ENCODE peak calls at places on chromosomes 12 and 14, in five cellular contexts. Q is fibroblast of mammary gland, P is type B pancreatic cell, H is head of caudate nucleus, N is AG08395. V is an unnamed sample.

GRCh38 chr14:103067231-103067954 is 10.0 kb upstream of the CDC42BPB start:
- DNase-seq in Q (peak), P (no peak), H (no peak), N (peak), V (no peak)

GRCh38 chr12:66066071-66066928 is 64.2 kb downstream of the LLPH start:
- DNase-seq in Q (peak), P (no peak), H (no peak), N (no peak), V (no peak)

GRCh38 chr14:27050195-27050594 is 452.4 kb upstream of the NOVA1 start:
- DNase-seq in Q (no peak), P (no peak), H (no peak), N (no peak), V (no peak)

GRCh38 chr14:50964683-50965390 is 20.6 kb upstream of the PYGL start:
- DNase-seq in Q (peak), P (no peak), H (no peak), N (peak), V (no peak)

GRCh38 chr12:106046301-106046846 is 92.4 kb downstream of the NUAK1 start:
- DNase-seq in Q (no peak), P (no peak), H (no peak), N (no peak), V (no peak)

GRCh38 chr12:102441077-102441596 is 39.2 kb downstream of the IGF1 start:
- DNase-seq in Q (no peak), P (no peak), H (no peak), N (no peak), V (no peak)

GRCh38 chr14:23883684-23884540 is 69.7 kb upstream of the DHRS4 start:
- DNase-seq in Q (no peak), P (no peak), H (no peak), N (no peak), V (no peak)

GRCh38 chr14:37051153-37051552 is 121.3 kb downstream of the SLC25A21 start:
- DNase-seq in Q (peak), P (no peak), H (no peak), N (no peak), V (no peak)

GRCh38 chr12:65728913-65729793 is 95.1 kb upstream of the HMGA2 start:
- DNase-seq in Q (no peak), P (peak), H (no peak), N (peak), V (peak)

GRCh38 chr14:105247026-105247425 is 1.3 kb upstream of the BTBD6 start:
- DNase-seq in Q (no peak), P (no peak), H (no peak), N (no peak), V (no peak)

GRCh38 chr12:121799175-121799841 is 4.5 kb upstream of the SETD1B start:
- DNase-seq in Q (peak), P (no peak), H (peak), N (peak), V (no peak)

GRCh38 chr12:47741340-47741703 is 16.0 kb upstream of the ENDOU start:
- DNase-seq in Q (no peak), P (no peak), H (peak), N (no peak), V (no peak)

GRCh38 chr14:80003138-80003537 is 208.2 kb downstream of the DIO2 start:
- DNase-seq in Q (peak), P (no peak), H (no peak), N (no peak), V (no peak)

GRCh38 chr14:55220230-55220629 is 28.8 kb upstream of the DLGAP5 start:
- DNase-seq in Q (peak), P (no peak), H (no peak), N (no peak), V (no peak)

GRCh38 chr14:104800600-104801283 is at the start of gene ZBTB42:
- DNase-seq in Q (no peak), P (no peak), H (no peak), N (peak), V (peak)

GRCh38 chr14:51566831-51567582 is 84.7 kb upstream of the FRMD6 start:
- DNase-seq in Q (no peak), P (no peak), H (no peak), N (no peak), V (no peak)

GRCh38 chr12:118356809-118357326 is 15.8 kb downstream of the TAOK3 start:
- DNase-seq in Q (peak), P (no peak), H (no peak), N (peak), V (no peak)

GRCh38 chr12:93226356-93226755 is 151.4 kb upstream of the NUDT4 start:
- DNase-seq in Q (peak), P (no peak), H (no peak), N (no peak), V (no peak)

GRCh38 chr14:56100556-56100955 is 17.7 kb upstream of the PELI2 start:
- DNase-seq in Q (no peak), P (no peak), H (no peak), N (no peak), V (no peak)

GRCh38 chr14:81406863-81407262 is 6.7 kb upstream of the STON2 start:
- DNase-seq in Q (peak), P (no peak), H (no peak), N (peak), V (no peak)

GRCh38 chr14:105845725-105846309 is 319.4 kb downstream of the TMEM121 start:
- DNase-seq in Q (no peak), P (no peak), H (no peak), N (no peak), V (no peak)

GRCh38 chr12:5227722-5228274 is 184.1 kb downstream of the KCNA5 start:
- DNase-seq in Q (no peak), P (no peak), H (no peak), N (no peak), V (no peak)

GRCh38 chr14:73223049-73223448 is 14.3 kb upstream of the PAPLN start:
- DNase-seq in Q (peak), P (no peak), H (no peak), N (no peak), V (no peak)

GRCh38 chr12:561116-561705 is 101.5 kb downstream of the B4GALNT3 start:
- DNase-seq in Q (no peak), P (no peak), H (no peak), N (no peak), V (no peak)

GRCh38 chr14:43640718-43641267 is 866.3 kb downstream of the FSCB start:
- DNase-seq in Q (no peak), P (no peak), H (no peak), N (no peak), V (no peak)

GRCh38 chr14:38042356-38042755 is 165.3 kb upstream of the SSTR1 start:
- DNase-seq in Q (peak), P (no peak), H (no peak), N (peak), V (no peak)

GRCh38 chr12:128830505-128830893 is 6.7 kb upstream of the SLC15A4 start:
- DNase-seq in Q (no peak), P (no peak), H (no peak), N (no peak), V (no peak)

GRCh38 chr12:110718222-110718908 is 24.3 kb downstream of the PPP1CC start:
- DNase-seq in Q (no peak), P (no peak), H (no peak), N (no peak), V (peak)

GRCh38 chr12:339557-340195 is 49.4 kb downstream of the KDM5A start:
- DNase-seq in Q (no peak), P (no peak), H (no peak), N (no peak), V (no peak)

V was measured in H1.